ENCODE peak calls at places on chromosomes 1 and 21, in seven cellular contexts. B is lower lobe of right lung, X is tibial artery, U is IMR-90, I is psoas muscle, L is mesenchymal stem cell, Z is A549. D is an unnamed sample.

GRCh38 chr1:40014812-40015594 is 25.5 kb upstream of the CAP1 start:
- DNase-seq in L (peak), I (no peak), Z (peak), B (no peak), X (no peak), U (peak), D (peak)

GRCh38 chr21:27590271-27590670 is 623.4 kb upstream of the ADAMTS5 start:
- DNase-seq in B (no peak), L (no peak), U (no peak), I (peak), X (peak), Z (no peak), D (no peak)

GRCh38 chr1:226649780-226650179 is 89.3 kb downstream of the ITPKB start:
- DNase-seq in U (peak), X (peak), Z (no peak), B (peak), I (peak), L (no peak), D (no peak)

GRCh38 chr1:38095337-38096030 is 48.9 kb upstream of the POU3F1 start:
- DNase-seq in B (no peak), I (no peak), L (no peak), Z (no peak), X (no peak), U (no peak), D (no peak)

GRCh38 chr1:119359730-119360129 is 8.9 kb upstream of the HAO2 start:
- DNase-seq in L (no peak), Z (no peak), X (no peak), U (no peak), B (no peak), I (no peak), D (no peak)

GRCh38 chr1:4854379-4854778 is 200.0 kb downstream of the AJAP1 start:
- DNase-seq in I (no peak), L (no peak), Z (no peak), X (no peak), U (no peak), B (no peak), D (no peak)

GRCh38 chr21:44482581-44483287 is 27.4 kb downstream of the LRRC3 start:
- DNase-seq in U (no peak), X (no peak), Z (no peak), I (no peak), L (no peak), B (no peak), D (no peak)

GRCh38 chr21:45830221-45830640 is 151.3 kb upstream of the COL6A1 start:
- DNase-seq in U (no peak), Z (no peak), L (no peak), X (no peak), B (no peak), I (no peak), D (no peak)

GRCh38 chr1:201624741-201625646 is 86.1 kb downstream of the NAV1 start:
- DNase-seq in X (no peak), B (no peak), Z (no peak), U (peak), I (no peak), L (peak), D (no peak)

GRCh38 chr21:37908691-37909090 is 7.6 kb downstream of the KCNJ6 start:
- DNase-seq in B (no peak), I (no peak), U (no peak), Z (no peak), L (no peak), X (no peak), D (no peak)

GRCh38 chr1:162389971-162390370 is 8.4 kb downstream of the C1orf226 start:
- DNase-seq in X (no peak), Z (no peak), B (no peak), U (no peak), I (no peak), L (no peak), D (no peak)

GRCh38 chr1:958823-959729 is at the start of gene NOC2L:
- DNase-seq in X (peak), I (peak), Z (no peak), L (peak), B (peak), U (peak), D (peak)

GRCh38 chr1:183837062-183837461 is 32.1 kb downstream of the RGL1 start:
- DNase-seq in L (peak), X (no peak), U (no peak), B (no peak), I (no peak), Z (no peak), D (no peak)

GRCh38 chr1:70896224-70896623 is 151.4 kb downstream of the PTGER3 start:
- DNase-seq in B (no peak), X (no peak), L (no peak), I (no peak), Z (no peak), U (no peak), D (no peak)

GRCh38 chr1:93681549-93682412 is at the start of gene BCAR3:
- DNase-seq in I (peak), X (peak), Z (no peak), B (peak), L (peak), U (peak), D (peak)

GRCh38 chr1:206663832-206664652 is 20.7 kb upstream of the MAPKAPK2 start:
- DNase-seq in L (peak), X (peak), U (peak), I (peak), B (no peak), Z (peak), D (peak)

GRCh38 chr1:207808911-207809555 is 57.2 kb downstream of the CD46 start:
- DNase-seq in B (no peak), Z (no peak), I (no peak), U (no peak), L (no peak), X (no peak), D (no peak)

GRCh38 chr1:162629651-162630050 is 2.6 kb upstream of the DDR2 start:
- DNase-seq in I (no peak), B (no peak), X (no peak), U (peak), Z (no peak), L (peak), D (no peak)

GRCh38 chr1:32884726-32885125 is 1.6 kb upstream of the HPCA start:
- DNase-seq in U (no peak), I (no peak), Z (no peak), B (no peak), L (no peak), X (no peak), D (no peak)

GRCh38 chr1:151905070-151905442 is 4.3 kb downstream of the THEM4 start:
- DNase-seq in B (no peak), X (no peak), L (no peak), I (no peak), U (no peak), Z (no peak), D (no peak)

GRCh38 chr1:214967865-214968575 is 114.5 kb upstream of the KCNK2 start:
- DNase-seq in B (no peak), U (peak), X (no peak), Z (no peak), L (peak), I (no peak), D (no peak)

GRCh38 chr1:44945992-44946391 is 40.4 kb downstream of the EIF2B3 start:
- DNase-seq in U (no peak), B (no peak), L (no peak), Z (no peak), X (no peak), I (no peak), D (no peak)

GRCh38 chr1:225888289-225888897 is 553 bp downstream of the LEFTY1 start:
- DNase-seq in U (no peak), Z (no peak), X (no peak), L (no peak), B (peak), I (no peak), D (no peak)

GRCh38 chr1:87292684-87293493 is 35.8 kb upstream of the LMO4 start:
- DNase-seq in Z (peak), I (no peak), X (peak), U (peak), B (no peak), L (peak), D (peak)

GRCh38 chr1:18901952-18902522 is 318 bp downstream of the ALDH4A1 start:
- DNase-seq in B (no peak), X (peak), U (no peak), I (peak), L (peak), Z (no peak), D (no peak)

GRCh38 chr1:211493865-211494653 is 2.1 kb upstream of the RD3 start:
- DNase-seq in Z (no peak), I (no peak), B (no peak), L (no peak), U (no peak), X (no peak), D (no peak)

GRCh38 chr1:5765997-5766913 is 226.0 kb downstream of the NPHP4 start:
- DNase-seq in X (no peak), I (no peak), L (no peak), B (no peak), Z (no peak), U (no peak), D (no peak)

GRCh38 chr21:41283211-41283818 is 33.3 kb upstream of the FAM3B start:
- DNase-seq in Z (peak), I (no peak), B (no peak), L (peak), U (peak), X (no peak), D (peak)

GRCh38 chr1:171740987-171741871 is 636 bp downstream of the VAMP4 start:
- DNase-seq in U (peak), L (peak), X (peak), I (peak), Z (peak), B (peak), D (peak)

GRCh38 chr1:230114245-230114651 is 47.2 kb downstream of the GALNT2 start:
- DNase-seq in L (no peak), X (no peak), I (no peak), U (peak), B (no peak), Z (no peak), D (no peak)

GRCh38 chr1:222416001-222416791 is 131.7 kb downstream of the HHIPL2 start:
- DNase-seq in L (peak), X (no peak), B (no peak), I (no peak), Z (no peak), U (peak), D (peak)

GRCh38 chr1:22828151-22828817 is 117.6 kb downstream of the EPHB2 start:
- DNase-seq in I (no peak), X (no peak), Z (no peak), L (peak), B (no peak), U (no peak), D (no peak)

GRCh38 chr1:45254490-45254889 is 48.1 kb upstream of the ZSWIM5 start:
- DNase-seq in Z (no peak), U (no peak), X (no peak), L (no peak), I (no peak), B (no peak), D (no peak)

GRCh38 chr1:209529233-209529632 is 54.3 kb upstream of the CAMK1G start:
- DNase-seq in B (no peak), L (no peak), Z (no peak), U (no peak), I (no peak), X (no peak), D (no peak)

GRCh38 chr1:209527372-209527771 is 56.1 kb upstream of the CAMK1G start:
- DNase-seq in X (no peak), B (no peak), Z (no peak), I (no peak), U (peak), L (peak), D (peak)

GRCh38 chr1:209527993-209528392 is 55.5 kb upstream of the CAMK1G start:
- DNase-seq in U (no peak), L (no peak), X (no peak), I (no peak), Z (peak), B (no peak), D (peak)

GRCh38 chr1:209530990-209531389 is 52.5 kb upstream of the CAMK1G start:
- DNase-seq in L (no peak), U (no peak), B (no peak), X (no peak), Z (no peak), I (no peak), D (peak)

DNA sequence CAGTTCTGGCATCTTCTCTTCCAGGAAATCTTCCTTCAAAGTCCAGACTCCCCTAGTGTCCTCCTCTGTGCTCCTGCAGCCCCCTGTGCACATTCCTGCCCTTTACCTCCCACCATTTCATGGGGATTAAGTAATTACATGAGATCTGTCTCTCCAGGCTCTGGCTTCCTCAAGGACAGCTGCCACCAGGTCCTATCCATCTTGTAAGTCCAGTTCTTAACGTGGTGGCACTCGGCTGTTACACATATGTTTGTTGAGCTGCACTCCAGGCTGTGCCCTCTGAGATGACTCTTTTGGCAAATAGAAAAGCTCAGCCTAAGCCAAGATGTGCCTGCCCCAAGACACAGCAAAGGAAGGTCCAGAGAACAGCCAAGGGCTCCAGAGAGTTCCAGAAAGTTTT is 57.4 kb upstream of the CAMK1G start:
- DNase-seq in U (no peak), L (no peak), B (no peak), I (no peak), X (no peak), Z (no peak), D (no peak)
- H3K27ac ChIP-seq in U (no peak), L (no peak), B (no peak), I (no peak), X (no peak), Z (no peak), D (no peak)

GRCh38 chr1:25019351-25020172 is 89.5 kb upstream of the RUNX3 start:
- DNase-seq in L (no peak), X (no peak), Z (no peak), B (no peak), I (no peak), U (no peak), D (no peak)
- H3K27ac ChIP-seq in L (no peak), X (no peak), Z (no peak), B (no peak), I (no peak), U (no peak), D (no peak)

DNA sequence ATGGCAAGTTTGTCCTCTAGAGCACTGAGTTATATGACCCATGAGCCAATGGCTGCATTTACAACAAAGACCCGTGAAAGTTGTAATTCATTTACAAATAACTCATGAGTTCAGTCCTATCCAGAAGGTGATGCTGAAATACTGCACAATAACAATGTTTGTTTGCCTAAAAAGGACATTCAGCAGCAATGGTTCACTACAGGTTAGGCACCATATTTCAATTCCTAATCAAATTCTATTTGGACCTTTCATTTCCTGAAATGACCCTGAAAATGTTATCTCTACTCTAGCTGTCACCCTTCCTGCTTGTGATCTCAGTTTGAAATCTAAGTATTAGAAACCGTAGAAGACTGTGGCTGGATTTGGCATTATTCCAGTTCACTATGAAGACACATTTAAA is 191.2 kb upstream of the SAMSN1 start:
- DNase-seq in L (no peak), X (no peak), B (no peak), U (no peak), I (no peak), Z (no peak), D (no peak)
- H3K27ac ChIP-seq in L (no peak), X (no peak), B (no peak), U (no peak), I (no peak), Z (no peak), D (no peak)

DNA sequence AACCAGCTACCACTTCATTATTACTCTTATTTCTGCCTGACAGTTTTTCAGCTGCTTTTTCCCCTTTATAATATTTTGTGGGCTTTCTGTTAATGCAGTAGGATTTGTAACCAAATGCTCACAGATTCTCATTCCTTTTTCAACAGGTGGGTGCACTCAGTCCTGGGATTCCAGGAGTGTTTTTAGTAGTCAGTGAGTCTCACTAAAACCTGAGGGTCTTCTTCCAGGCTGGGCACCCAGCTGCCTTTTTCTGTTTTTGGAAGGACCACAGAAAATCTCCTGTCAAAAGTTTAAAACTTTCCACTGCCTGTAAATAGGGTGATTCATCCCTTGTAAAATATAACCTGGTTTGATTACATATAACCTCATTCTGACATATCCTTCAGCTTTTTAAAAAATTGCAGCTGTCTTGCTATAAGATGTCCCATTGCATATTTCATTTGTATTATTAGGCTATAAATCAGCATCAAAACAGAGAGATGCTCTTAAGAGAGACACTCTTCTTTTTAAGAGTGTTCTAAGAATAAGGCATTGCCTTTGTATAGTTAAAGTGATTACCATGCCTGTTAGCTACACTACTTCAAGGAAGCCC is 16.8 kb upstream of the CEP350 start:
- DNase-seq in U (no peak), L (no peak), X (no peak), I (no peak), Z (no peak), B (no peak), D (no peak)
- H3K27ac ChIP-seq in U (no peak), L (no peak), X (no peak), I (no peak), Z (no peak), B (no peak), D (no peak)

GRCh38 chr1:242877743-242878142 is 353.2 kb upstream of the PLD5 start:
- DNase-seq in L (no peak), B (no peak), U (no peak), X (no peak), I (no peak), Z (no peak), D (no peak)
- H3K27ac ChIP-seq in L (no peak), B (no peak), U (no peak), X (no peak), I (no peak), Z (peak), D (no peak)

DNA sequence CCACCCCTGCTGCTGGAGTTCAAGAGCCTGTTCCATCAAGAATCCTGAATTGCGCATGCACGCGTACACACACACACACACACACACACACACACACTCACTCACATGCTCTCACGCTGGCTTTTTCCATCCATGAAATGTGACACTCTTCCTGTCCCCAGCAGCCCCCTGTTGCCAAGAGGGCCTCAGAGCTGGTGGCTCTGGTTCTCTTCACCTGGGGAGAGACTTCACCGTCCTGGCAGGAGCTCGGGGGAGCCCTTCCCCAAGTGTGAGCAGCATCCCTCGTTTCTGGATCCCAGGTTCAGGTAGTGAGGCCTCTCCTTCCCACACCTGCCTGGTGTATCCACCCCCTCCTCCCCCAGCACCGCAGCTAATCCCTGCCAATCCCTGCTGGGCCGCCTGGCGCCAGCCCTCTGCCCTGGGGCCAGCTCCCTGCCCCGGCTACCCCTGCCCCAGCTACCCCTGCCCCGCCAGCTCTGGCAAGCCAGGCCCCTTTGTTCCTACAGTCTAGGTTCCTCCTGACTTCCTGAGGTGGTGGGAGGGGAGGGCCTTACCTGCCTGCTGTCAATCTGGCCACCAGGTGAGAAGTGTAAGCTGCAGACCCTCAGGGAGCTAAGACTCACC is 10.0 kb downstream of the PLOD1 start:
- DNase-seq in U (no peak), B (no peak), Z (no peak), X (no peak), L (peak), I (no peak), D (no peak)
- H3K27ac ChIP-seq in U (no peak), B (no peak), Z (no peak), X (no peak), L (no peak), I (peak), D (no peak)